ENCODE peak calls at places on chromosomes 1 and 21, in four cellular contexts. K is NCI-H748 treated with DMSO at 0.1 percent for 48 hours; P is naive thymus-derived CD8-positive, alpha-beta T cell; J is stomach. E is an unnamed sample.

GRCh38 chr1:234943801-234944402 is 184.7 kb downstream of the TOMM20 start:
- DNase-seq in P (no peak), J (no peak), K (no peak), E (no peak)

GRCh38 chr1:40308036-40308727 is 8.9 kb downstream of the COL9A2 start:
- DNase-seq in P (no peak), K (no peak), J (peak), E (no peak)

GRCh38 chr21:45891388-45892155 is 90.0 kb upstream of the COL6A1 start:
- DNase-seq in P (no peak), J (no peak), K (no peak), E (no peak)

GRCh38 chr1:101300916-101301315 is 64.1 kb downstream of the S1PR1 start:
- DNase-seq in K (no peak), P (no peak), J (no peak), E (no peak)

GRCh38 chr1:104072915-104073371 is 323.2 kb downstream of the AMY1C start:
- DNase-seq in P (no peak), J (no peak), K (no peak), E (no peak)

GRCh38 chr1:230820568-230820967 is 47.8 kb downstream of the C1orf198 start:
- DNase-seq in K (no peak), P (no peak), J (no peak), E (no peak)

GRCh38 chr21:34526618-34527290 is 14.7 kb upstream of the KCNE1 start:
- DNase-seq in P (no peak), J (peak), K (no peak), E (peak)

GRCh38 chr1:67836769-67837168 is 3.5 kb upstream of the GNG12 start:
- DNase-seq in J (no peak), P (no peak), K (no peak), E (no peak)

GRCh38 chr1:23718482-23718881 is 24.8 kb upstream of the ELOA start:
- DNase-seq in P (no peak), J (no peak), K (no peak), E (no peak)

GRCh38 chr1:62746086-62746808 is 37.7 kb upstream of the ATG4C start:
- DNase-seq in P (peak), J (no peak), K (peak), E (peak)

GRCh38 chr21:32951041-32951440 is 74.7 kb upstream of the OLIG2 start:
- DNase-seq in K (no peak), J (no peak), P (no peak), E (no peak)

GRCh38 chr1:235999259-235999925 is 65.5 kb downstream of the NID1 start:
- DNase-seq in J (no peak), K (no peak), P (peak), E (no peak)

GRCh38 chr1:26598890-26599289 is 69.3 kb downstream of the RPS6KA1 start:
- DNase-seq in P (no peak), K (no peak), J (no peak), E (no peak)

GRCh38 chr1:201042663-201043461 is 19.3 kb upstream of the KIF21B start:
- DNase-seq in K (no peak), J (peak), P (peak), E (peak)

GRCh38 chr1:95287078-95287477 is 53.1 kb downstream of the RWDD3 start:
- DNase-seq in P (no peak), K (no peak), J (no peak), E (peak)

E was measured in T47D.